ENCODE peak calls at places on chromosomes 16 and 17, in five cellular contexts. One of them, this sample, is unnamed.
A peak's percentile ranks its signal among the peaks of the same experiment; 100 is the strongest.

GRCh38 chr17:9976283-9977009 is 71.4 kb upstream of the RCVRN start:
- DNase-seq in stomach: no peak
- DNase-seq in GM12878: no peak
- DNase-seq in sigmoid colon: peak; percentile 34
- DNase-seq in HCT116: no peak
- DNase-seq in this sample: no peak

GRCh38 chr17:63646492-63646815 is 24.2 kb downstream of the MAP3K3 start:
- DNase-seq in HCT116: no peak
- DNase-seq in GM12878: peak; percentile 59
- DNase-seq in sigmoid colon: no peak
- DNase-seq in stomach: no peak
- DNase-seq in this sample: no peak

GRCh38 chr17:38596651-38597050 is 9.1 kb downstream of the SRCIN1 start:
- DNase-seq in stomach: no peak
- DNase-seq in sigmoid colon: no peak
- DNase-seq in HCT116: no peak
- DNase-seq in GM12878: no peak
- DNase-seq in this sample: no peak

GRCh38 chr17:16442594-16443389 is 27.4 kb downstream of the TRPV2 start:
- DNase-seq in sigmoid colon: no peak
- DNase-seq in GM12878: no peak
- DNase-seq in HCT116: no peak
- DNase-seq in stomach: no peak
- DNase-seq in this sample: no peak

GRCh38 chr17:17256316-17256715 is 19.3 kb upstream of the FLCN start:
- DNase-seq in stomach: no peak
- DNase-seq in GM12878: no peak
- DNase-seq in sigmoid colon: no peak
- DNase-seq in HCT116: no peak
- DNase-seq in this sample: no peak

GRCh38 chr16:77556203-77556602 is 121.4 kb upstream of the ADAMTS18 start:
- DNase-seq in stomach: no peak
- DNase-seq in HCT116: no peak
- DNase-seq in sigmoid colon: no peak
- DNase-seq in GM12878: no peak
- DNase-seq in this sample: no peak

GRCh38 chr17:41523787-41524186 is 4.3 kb downstream of the KRT19 start:
- DNase-seq in HCT116: peak; percentile 52
- DNase-seq in stomach: peak; percentile 43
- DNase-seq in sigmoid colon: no peak
- DNase-seq in GM12878: no peak
- DNase-seq in this sample: no peak

GRCh38 chr17:78290671-78291070 is 59.2 kb downstream of the TMEM235 start:
- DNase-seq in stomach: no peak
- DNase-seq in HCT116: no peak
- DNase-seq in sigmoid colon: no peak
- DNase-seq in GM12878: no peak
- DNase-seq in this sample: no peak

GRCh38 chr17:49343273-49343672 is 18.8 kb downstream of the ZNF652 start:
- DNase-seq in GM12878: no peak
- DNase-seq in sigmoid colon: no peak
- DNase-seq in HCT116: no peak
- DNase-seq in stomach: no peak
- DNase-seq in this sample: no peak

GRCh38 chr17:31596382-31597323 is 205.2 kb downstream of the RAB11FIP4 start:
- DNase-seq in sigmoid colon: peak; percentile 91
- DNase-seq in stomach: no peak
- DNase-seq in HCT116: peak; percentile 77
- DNase-seq in GM12878: peak; percentile 70
- DNase-seq in this sample: no peak

GRCh38 chr16:19748389-19749110 is 30.5 kb downstream of the IQCK start:
- DNase-seq in sigmoid colon: no peak
- DNase-seq in GM12878: no peak
- DNase-seq in stomach: no peak
- DNase-seq in HCT116: no peak
- DNase-seq in this sample: no peak

GRCh38 chr16:66844342-66845079 is at the start of gene CA7:
- DNase-seq in sigmoid colon: no peak
- DNase-seq in HCT116: no peak
- DNase-seq in GM12878: no peak
- DNase-seq in stomach: no peak
- DNase-seq in this sample: no peak

GRCh38 chr16:11136600-11136999 is 119.4 kb downstream of the SOCS1 start:
- DNase-seq in GM12878: no peak
- DNase-seq in sigmoid colon: no peak
- DNase-seq in stomach: no peak
- DNase-seq in HCT116: no peak
- DNase-seq in this sample: no peak

GRCh38 chr17:57906910-57907309 is 48.3 kb downstream of the CUEDC1 start:
- DNase-seq in stomach: no peak
- DNase-seq in sigmoid colon: no peak
- DNase-seq in HCT116: no peak
- DNase-seq in GM12878: no peak
- DNase-seq in this sample: no peak

GRCh38 chr16:11252482-11252931 is 3.5 kb downstream of the SOCS1 start:
- DNase-seq in HCT116: no peak
- DNase-seq in stomach: no peak
- DNase-seq in sigmoid colon: no peak
- DNase-seq in GM12878: no peak
- DNase-seq in this sample: no peak

GRCh38 chr17:17815062-17815406 is 21.8 kb downstream of the SREBF1 start:
- DNase-seq in HCT116: no peak
- DNase-seq in stomach: no peak
- DNase-seq in sigmoid colon: no peak
- DNase-seq in GM12878: no peak
- DNase-seq in this sample: no peak

GRCh38 chr17:50133028-50133768 is 3.2 kb upstream of the SAMD14 start:
- DNase-seq in sigmoid colon: no peak
- DNase-seq in GM12878: no peak
- DNase-seq in stomach: no peak
- DNase-seq in HCT116: no peak
- DNase-seq in this sample: no peak

GRCh38 chr17:55289106-55289446 is 24.3 kb downstream of the HLF start:
- DNase-seq in GM12878: no peak
- DNase-seq in sigmoid colon: no peak
- DNase-seq in HCT116: no peak
- DNase-seq in stomach: no peak
- DNase-seq in this sample: no peak

GRCh38 chr16:57620316-57621231 is 7.9 kb upstream of the ADGRG1 start:
- DNase-seq in sigmoid colon: peak; percentile 49
- DNase-seq in GM12878: no peak
- DNase-seq in HCT116: no peak
- DNase-seq in stomach: peak; percentile 88
- DNase-seq in this sample: peak; percentile 86

GRCh38 chr16:66551362-66551761 is 1.0 kb upstream of the CKLF start:
- DNase-seq in HCT116: peak; percentile 36
- DNase-seq in GM12878: peak; percentile 11
- DNase-seq in sigmoid colon: no peak
- DNase-seq in stomach: no peak
- DNase-seq in this sample: no peak

GRCh38 chr17:35878361-35878760 is 1.8 kb downstream of the CCL5 start:
- DNase-seq in HCT116: no peak
- DNase-seq in sigmoid colon: no peak
- DNase-seq in GM12878: no peak
- DNase-seq in stomach: no peak
- DNase-seq in this sample: no peak

DNA sequence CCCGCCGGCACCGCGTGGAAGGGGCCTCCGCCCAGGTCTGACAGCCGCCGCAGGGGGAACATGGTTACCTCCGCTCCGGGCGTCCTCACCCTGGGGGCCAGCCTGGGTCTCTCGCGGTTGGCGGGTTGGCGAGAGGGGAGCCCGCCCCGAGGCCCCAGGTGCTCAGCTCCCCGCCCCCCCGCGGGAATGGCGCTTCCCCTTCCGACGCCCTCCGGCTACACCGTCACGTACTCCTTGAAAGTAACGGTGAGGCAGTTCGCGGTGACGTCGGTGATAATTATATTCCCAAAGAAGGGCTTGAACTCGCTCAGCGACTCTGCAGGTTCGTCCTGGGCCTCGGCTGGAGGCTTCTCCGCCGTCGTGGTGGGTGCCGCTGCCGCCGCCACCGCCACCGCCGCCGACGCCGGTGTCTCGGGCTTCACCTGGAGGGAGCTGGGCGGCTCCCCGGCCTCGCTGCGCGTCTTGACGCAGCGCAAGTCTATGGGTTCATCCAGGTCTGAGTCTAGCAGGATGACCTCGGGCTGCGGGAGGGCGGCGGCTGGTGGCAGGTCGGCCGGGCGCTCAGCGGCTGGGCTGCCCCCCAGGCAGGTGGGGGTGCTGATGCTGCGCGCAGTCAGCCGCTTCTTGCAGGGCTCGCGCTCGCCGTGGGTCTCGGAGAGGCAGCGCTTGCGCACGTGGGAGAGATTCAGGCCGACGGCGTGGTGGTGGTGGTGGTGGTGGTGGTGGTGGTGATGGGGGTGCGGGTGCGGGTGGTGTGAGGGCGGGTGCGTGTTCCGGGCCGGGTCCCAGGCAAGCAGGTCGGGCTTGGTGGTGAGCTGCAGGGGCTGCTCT is 5.3 kb downstream of the CBX4 start:
- DNase-seq in stomach: no peak
- DNase-seq in sigmoid colon: no peak
- DNase-seq in HCT116: no peak
- DNase-seq in GM12878: no peak
- DNase-seq in this sample: no peak
- TF ChIP-seq POLR2AphosphoS5 in stomach: no peak
- TF ChIP-seq POLR2AphosphoS5 in sigmoid colon: no peak
- TF ChIP-seq POLR2AphosphoS5 in HCT116: no peak
- TF ChIP-seq POLR2AphosphoS5 in GM12878: peak; percentile 27
- TF ChIP-seq POLR2AphosphoS5 in this sample: no peak

GRCh38 chr16:28846933-28847273 is 755 bp upstream of the TUFM start:
- DNase-seq in HCT116: no peak
- DNase-seq in GM12878: no peak
- DNase-seq in sigmoid colon: no peak
- DNase-seq in stomach: no peak
- DNase-seq in this sample: no peak

GRCh38 chr16:28845173-28846079 is 722 bp downstream of the TUFM start:
- DNase-seq in GM12878: no peak
- DNase-seq in HCT116: peak; percentile 53
- DNase-seq in stomach: peak; percentile 61
- DNase-seq in sigmoid colon: no peak
- DNase-seq in this sample: no peak

GRCh38 chr16:28844226-28844885 is 1.8 kb downstream of the TUFM start:
- DNase-seq in stomach: no peak
- DNase-seq in GM12878: no peak
- DNase-seq in HCT116: no peak
- DNase-seq in sigmoid colon: no peak
- DNase-seq in this sample: no peak

GRCh38 chr16:28843766-28844165 is 2.4 kb downstream of the TUFM start:
- DNase-seq in GM12878: no peak
- DNase-seq in HCT116: no peak
- DNase-seq in sigmoid colon: no peak
- DNase-seq in stomach: no peak
- DNase-seq in this sample: no peak

GRCh38 chr16:28846080-28846932 is at the start of gene TUFM:
- DNase-seq in GM12878: peak; percentile 92
- DNase-seq in HCT116: peak; percentile 97
- DNase-seq in sigmoid colon: peak; percentile 99
- DNase-seq in stomach: peak; percentile 96
- DNase-seq in this sample: peak; percentile 97
- TF ChIP-seq POLR2A in GM12878: peak; percentile 93
- TF ChIP-seq POLR2A in HCT116: peak; percentile 30
- TF ChIP-seq POLR2A in sigmoid colon: peak; percentile 67
- TF ChIP-seq POLR2A in stomach: no peak
- TF ChIP-seq POLR2A in this sample: peak; percentile 54

GRCh38 chr16:5003211-5003610 is 30.5 kb downstream of the NAGPA start:
- DNase-seq in stomach: no peak
- DNase-seq in GM12878: no peak
- DNase-seq in HCT116: no peak
- DNase-seq in sigmoid colon: no peak
- DNase-seq in this sample: no peak
- H3K4me3 ChIP-seq in stomach: no peak overlapping the region
- H3K4me3 ChIP-seq in GM12878: no peak overlapping the region
- H3K4me3 ChIP-seq in HCT116: no peak overlapping the region
- H3K4me3 ChIP-seq in sigmoid colon: no peak overlapping the region
- H3K4me3 ChIP-seq in this sample: no peak overlapping the region

GRCh38 chr17:1711804-1712203 is 1.6 kb upstream of the TLCD2 start:
- DNase-seq in HCT116: no peak
- DNase-seq in sigmoid colon: no peak
- DNase-seq in GM12878: no peak
- DNase-seq in stomach: no peak
- DNase-seq in this sample: no peak
- TF ChIP-seq POLR2AphosphoS5 in HCT116: no peak
- TF ChIP-seq POLR2AphosphoS5 in sigmoid colon: no peak
- TF ChIP-seq POLR2AphosphoS5 in GM12878: no peak
- TF ChIP-seq POLR2AphosphoS5 in stomach: no peak
- TF ChIP-seq POLR2AphosphoS5 in this sample: no peak

DNA sequence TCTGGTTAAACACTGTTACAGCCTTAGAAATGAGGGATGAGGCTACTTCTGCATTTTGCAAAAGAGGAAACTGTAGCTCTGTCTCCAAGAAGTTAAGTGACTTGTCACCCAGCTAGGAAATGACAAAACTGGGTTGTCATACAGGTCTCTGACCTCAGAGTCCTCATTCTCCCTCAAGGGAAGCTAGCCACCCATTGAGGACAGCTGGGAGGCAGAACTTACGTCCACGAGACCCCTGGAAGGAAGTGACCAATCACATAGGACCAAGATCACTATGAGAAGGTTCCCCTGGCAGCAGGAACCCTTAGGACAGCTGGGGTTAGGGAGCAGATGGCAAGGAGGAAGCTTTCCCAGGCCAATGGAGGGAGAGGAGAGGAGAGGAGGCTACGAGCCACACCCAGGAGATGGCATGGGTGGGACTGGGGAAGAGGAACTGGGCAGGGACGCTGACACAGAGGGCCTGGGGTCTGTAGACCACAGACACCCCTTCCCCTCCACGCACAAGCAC is 11.2 kb downstream of the METTL22 start:
- DNase-seq in stomach: no peak
- DNase-seq in HCT116: no peak
- DNase-seq in sigmoid colon: peak; percentile 70
- DNase-seq in GM12878: no peak
- DNase-seq in this sample: no peak
- TF ChIP-seq POLR2A in stomach: no peak
- TF ChIP-seq POLR2A in HCT116: no peak
- TF ChIP-seq POLR2A in sigmoid colon: no peak
- TF ChIP-seq POLR2A in GM12878: no peak
- TF ChIP-seq POLR2A in this sample: no peak

This sample was measured in prostate gland.